ENCODE peak calls at places on chromosomes 12 and 14, in eight cellular contexts. One of them, this sample, is unnamed.

GRCh38 chr14:101716956-101717662 is 44.4 kb upstream of the PPP2R5C start:
- DNase-seq in tibial artery: no peak
- DNase-seq in heart right ventricle: no peak
- DNase-seq in foreskin fibroblast: no peak
- DNase-seq in substantia nigra: no peak
- DNase-seq in OCI-M1: no peak
- DNase-seq in nephron progenitor cell: no peak
- DNase-seq in central memory CD8-positive, alpha-beta T cell: no peak
- DNase-seq in this sample: peak; percentile 36

GRCh38 chr14:24903337-24903736 is 146.6 kb downstream of the STXBP6 start:
- DNase-seq in tibial artery: no peak
- DNase-seq in heart right ventricle: no peak
- DNase-seq in foreskin fibroblast: peak; percentile 33
- DNase-seq in substantia nigra: no peak
- DNase-seq in OCI-M1: no peak
- DNase-seq in nephron progenitor cell: no peak
- DNase-seq in central memory CD8-positive, alpha-beta T cell: no peak
- DNase-seq in this sample: peak; percentile 85

GRCh38 chr12:69610126-69610525 is 581 bp downstream of the LRRC10 start:
- DNase-seq in tibial artery: no peak
- DNase-seq in heart right ventricle: no peak
- DNase-seq in foreskin fibroblast: no peak
- DNase-seq in substantia nigra: no peak
- DNase-seq in OCI-M1: no peak
- DNase-seq in nephron progenitor cell: no peak
- DNase-seq in central memory CD8-positive, alpha-beta T cell: no peak
- DNase-seq in this sample: no peak

GRCh38 chr12:13173537-13173936 is 23.0 kb upstream of the EMP1 start:
- DNase-seq in tibial artery: peak; percentile 85
- DNase-seq in heart right ventricle: peak; percentile 47
- DNase-seq in foreskin fibroblast: peak; percentile 98
- DNase-seq in substantia nigra: no peak
- DNase-seq in OCI-M1: no peak
- DNase-seq in nephron progenitor cell: no peak
- DNase-seq in central memory CD8-positive, alpha-beta T cell: no peak
- DNase-seq in this sample: peak; percentile 99

GRCh38 chr14:75591987-75592575 is 13.7 kb downstream of the FLVCR2 start:
- DNase-seq in tibial artery: no peak
- DNase-seq in heart right ventricle: no peak
- DNase-seq in foreskin fibroblast: no peak
- DNase-seq in substantia nigra: no peak
- DNase-seq in OCI-M1: no peak
- DNase-seq in nephron progenitor cell: no peak
- DNase-seq in central memory CD8-positive, alpha-beta T cell: no peak
- DNase-seq in this sample: peak; percentile 7

GRCh38 chr12:45268672-45269406 is 52.9 kb downstream of the ANO6 start:
- DNase-seq in tibial artery: peak; percentile 91
- DNase-seq in heart right ventricle: peak; percentile 73
- DNase-seq in foreskin fibroblast: peak; percentile 85
- DNase-seq in substantia nigra: no peak
- DNase-seq in OCI-M1: peak; percentile 65
- DNase-seq in nephron progenitor cell: peak; percentile 80
- DNase-seq in central memory CD8-positive, alpha-beta T cell: no peak
- DNase-seq in this sample: peak; percentile 82

GRCh38 chr14:54355698-54356097 is 41.1 kb upstream of the CDKN3 start:
- DNase-seq in tibial artery: no peak
- DNase-seq in heart right ventricle: no peak
- DNase-seq in foreskin fibroblast: no peak
- DNase-seq in substantia nigra: no peak
- DNase-seq in OCI-M1: no peak
- DNase-seq in nephron progenitor cell: no peak
- DNase-seq in central memory CD8-positive, alpha-beta T cell: no peak
- DNase-seq in this sample: peak; percentile 21

GRCh38 chr14:101449114-101449513 is 112.2 kb upstream of the DIO3 start:
- DNase-seq in tibial artery: no peak
- DNase-seq in heart right ventricle: no peak
- DNase-seq in foreskin fibroblast: no peak
- DNase-seq in substantia nigra: no peak
- DNase-seq in OCI-M1: no peak
- DNase-seq in nephron progenitor cell: no peak
- DNase-seq in central memory CD8-positive, alpha-beta T cell: no peak
- DNase-seq in this sample: no peak

GRCh38 chr14:101006008-101006407 is 102.5 kb upstream of the RTL1 start:
- DNase-seq in tibial artery: peak; percentile 61
- DNase-seq in heart right ventricle: no peak
- DNase-seq in foreskin fibroblast: no peak
- DNase-seq in substantia nigra: no peak
- DNase-seq in OCI-M1: no peak
- DNase-seq in nephron progenitor cell: no peak
- DNase-seq in central memory CD8-positive, alpha-beta T cell: no peak
- DNase-seq in this sample: no peak

GRCh38 chr14:80965041-80965440 is 9.6 kb downstream of the TSHR start:
- DNase-seq in tibial artery: no peak
- DNase-seq in heart right ventricle: no peak
- DNase-seq in foreskin fibroblast: no peak
- DNase-seq in substantia nigra: no peak
- DNase-seq in OCI-M1: no peak
- DNase-seq in nephron progenitor cell: no peak
- DNase-seq in central memory CD8-positive, alpha-beta T cell: no peak
- DNase-seq in this sample: peak; percentile 31

GRCh38 chr12:122917508-122918227 is 21.7 kb upstream of the VPS37B start:
- DNase-seq in tibial artery: peak; percentile 72
- DNase-seq in heart right ventricle: peak; percentile 53
- DNase-seq in foreskin fibroblast: peak; percentile 60
- DNase-seq in substantia nigra: no peak
- DNase-seq in OCI-M1: no peak
- DNase-seq in nephron progenitor cell: no peak
- DNase-seq in central memory CD8-positive, alpha-beta T cell: no peak
- DNase-seq in this sample: peak; percentile 66

GRCh38 chr14:32565256-32565655 is 236.2 kb downstream of the AKAP6 start:
- DNase-seq in tibial artery: no peak
- DNase-seq in heart right ventricle: no peak
- DNase-seq in foreskin fibroblast: no peak
- DNase-seq in substantia nigra: no peak
- DNase-seq in OCI-M1: no peak
- DNase-seq in nephron progenitor cell: no peak
- DNase-seq in central memory CD8-positive, alpha-beta T cell: no peak
- DNase-seq in this sample: no peak